ENCODE peak calls at places on chromosomes 7 and 10, in four cellular contexts. Y is IMR-90, A is mesendoderm, S is H1. R is an unnamed sample.

GRCh38 chr10:124566981-124567835 is 105.6 kb downstream of the LHPP start:
- DNase-seq in S (no peak), Y (no peak), A (no peak), R (no peak)

GRCh38 chr7:22563115-22563514 is 63.1 kb upstream of the STEAP1B start:
- DNase-seq in Y (peak), A (no peak), S (no peak), R (no peak)

GRCh38 chr7:5780801-5781496 is 514 bp downstream of the RNF216 start:
- DNase-seq in Y (no peak), A (peak), S (peak), R (peak)

GRCh38 chr10:124407451-124407850 is 11.3 kb downstream of the OAT start:
- DNase-seq in S (no peak), Y (no peak), A (no peak), R (no peak)

GRCh38 chr7:130593033-130593432 is 75.5 kb downstream of the COPG2 start:
- DNase-seq in S (no peak), A (no peak), Y (peak), R (no peak)

GRCh38 chr10:117631276-117632151 is 89.0 kb downstream of the EMX2 start:
- DNase-seq in A (no peak), Y (no peak), S (peak), R (no peak)

GRCh38 chr7:51316666-51317581 is at the start of gene COBL:
- DNase-seq in S (peak), Y (no peak), A (peak), R (peak)

GRCh38 chr10:36888925-36889573 is 236.3 kb upstream of the ANKRD30A start:
- DNase-seq in A (peak), Y (peak), S (peak), R (peak)

GRCh38 chr10:106705576-106706526 is 458.7 kb downstream of the SORCS1 start:
- DNase-seq in S (peak), A (peak), Y (peak), R (peak)

GRCh38 chr7:78497730-78498129 is 699.2 kb downstream of the PHTF2 start:
- DNase-seq in A (no peak), S (no peak), Y (no peak), R (no peak)

GRCh38 chr10:70466951-70467350 is 11.6 kb upstream of the PALD1 start:
- DNase-seq in A (no peak), Y (no peak), S (no peak), R (no peak)

GRCh38 chr10:99233000-99233679 is 2.5 kb downstream of the HPSE2 start:
- DNase-seq in Y (no peak), S (no peak), A (peak), R (peak)

GRCh38 chr10:99234739-99235468 is 748 bp downstream of the HPSE2 start:
- DNase-seq in S (no peak), Y (peak), A (peak), R (no peak)

GRCh38 chr10:99232357-99232999 is 3.2 kb downstream of the HPSE2 start:
- DNase-seq in S (peak), Y (no peak), A (peak), R (peak)

GRCh38 chr10:99234067-99234738 is 1.4 kb downstream of the HPSE2 start:
- DNase-seq in S (peak), Y (peak), A (peak), R (peak)

DNA sequence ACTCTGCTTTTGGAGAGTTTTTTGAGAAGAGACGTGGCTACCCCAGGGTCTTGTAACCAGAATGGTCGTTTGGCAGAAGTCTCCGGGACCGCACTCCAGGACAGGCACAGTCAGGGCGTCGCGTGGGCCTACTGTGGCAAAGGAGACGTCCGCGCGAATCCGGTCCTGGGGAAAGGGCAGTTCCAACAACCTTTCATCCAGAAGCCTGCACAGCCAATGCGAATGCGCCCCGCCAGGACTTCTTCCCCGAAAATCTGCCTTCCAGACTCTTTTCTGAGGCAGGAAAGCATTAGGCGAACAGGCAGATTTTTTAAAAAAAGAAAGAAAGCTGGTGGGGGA is 2.0 kb downstream of the HPSE2 start:
- DNase-seq in Y (no peak), A (no peak), S (no peak), R (no peak)
- H2BK15ac ChIP-seq in Y (no peak), A (no peak), S (no peak), R (no peak)

GRCh38 chr7:71220210-71220695 is 88.3 kb downstream of the GALNT17 start:
- DNase-seq in A (peak), S (no peak), Y (no peak), R (no peak)
- H4K5ac ChIP-seq in A (no peak), S (no peak), Y (no peak), R (no peak)

GRCh38 chr10:109997233-109997632 is 10.6 kb upstream of the ADD3 start:
- DNase-seq in S (no peak), A (peak), Y (no peak), R (no peak)
- H2BK15ac ChIP-seq in S (no peak), A (no peak), Y (no peak), R (no peak)

DNA sequence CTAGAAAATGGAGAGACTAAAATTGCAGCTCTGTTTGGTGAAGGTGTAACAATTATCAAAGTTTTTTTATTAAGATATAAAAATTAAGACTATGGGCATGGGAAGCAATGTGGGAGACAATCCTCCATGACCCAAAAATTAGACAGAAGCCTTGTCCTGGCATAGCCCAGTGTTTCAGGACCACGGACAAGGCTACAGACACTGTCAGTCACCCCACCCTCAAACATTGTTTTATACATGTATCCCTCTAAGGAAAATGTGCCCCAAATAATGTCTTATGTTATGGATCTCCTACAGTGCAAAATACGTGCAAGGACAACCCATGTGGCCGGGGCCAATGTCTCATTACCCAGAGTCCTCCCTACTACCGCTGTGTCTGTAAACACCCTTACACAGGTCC is 24.0 kb downstream of the HABP2 start:
- DNase-seq in A (peak), Y (peak), S (peak), R (no peak)
- H4K5ac ChIP-seq in A (no peak), Y (no peak), S (no peak), R (no peak)

DNA sequence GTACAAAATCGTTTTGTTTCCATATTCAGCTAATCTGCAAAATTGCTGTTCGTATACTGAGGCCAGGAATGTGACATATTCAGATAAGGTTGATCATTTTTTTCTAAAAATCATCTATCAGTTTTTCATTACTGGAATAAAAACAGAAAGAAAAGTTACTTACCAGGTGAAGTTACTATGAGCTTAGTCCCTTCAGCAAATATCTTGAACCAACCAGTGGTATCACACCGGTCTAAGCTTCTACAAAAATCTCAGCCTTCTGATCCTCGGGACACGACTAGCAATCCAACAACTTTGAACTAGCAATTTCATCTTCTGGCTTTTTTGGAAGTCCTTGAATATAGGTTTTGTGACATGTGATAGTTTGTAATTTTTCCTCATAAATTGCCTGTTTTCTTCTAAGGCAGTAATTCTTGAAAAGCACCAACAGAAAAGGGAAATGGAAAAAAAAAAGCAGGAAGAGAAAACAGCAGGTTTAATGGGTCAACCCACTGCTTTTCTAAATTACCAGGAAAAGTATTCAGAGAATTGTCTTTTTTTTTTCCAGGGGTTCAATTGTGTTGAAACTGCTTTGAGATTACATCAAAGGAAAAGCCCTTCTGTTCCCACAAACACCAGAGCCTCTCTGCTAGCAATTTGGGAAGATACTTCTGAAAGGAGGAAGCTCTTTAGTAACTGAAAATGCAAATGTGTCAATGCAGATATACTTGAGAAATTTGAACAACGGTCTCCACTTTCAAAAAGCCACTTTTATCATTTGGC is 2.8 kb upstream of the TARP start:
- DNase-seq in S (no peak), A (no peak), Y (no peak), R (no peak)
- H2BK15ac ChIP-seq in S (no peak), A (no peak), Y (no peak), R (no peak)

DNA sequence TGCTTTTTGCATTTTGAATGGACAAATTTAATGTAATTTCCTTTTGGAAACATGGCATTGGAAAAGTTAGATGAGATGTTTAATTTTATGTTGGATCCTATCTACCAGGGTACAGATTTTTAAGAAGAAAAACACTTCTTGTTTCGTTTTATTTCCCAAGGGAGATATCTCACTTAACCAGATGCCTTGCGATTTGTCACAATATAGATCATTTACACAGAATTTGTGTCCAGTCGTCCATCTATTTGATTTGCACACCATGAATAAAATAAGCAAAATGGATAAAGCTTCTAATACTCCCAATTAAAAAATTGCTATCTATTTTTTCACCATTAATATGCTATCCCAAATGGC is 25.7 kb downstream of the HDAC9 start:
- DNase-seq in Y (no peak), S (no peak), A (no peak), R (no peak)
- H4K5ac ChIP-seq in Y (no peak), S (no peak), A (no peak), R (no peak)

DNA sequence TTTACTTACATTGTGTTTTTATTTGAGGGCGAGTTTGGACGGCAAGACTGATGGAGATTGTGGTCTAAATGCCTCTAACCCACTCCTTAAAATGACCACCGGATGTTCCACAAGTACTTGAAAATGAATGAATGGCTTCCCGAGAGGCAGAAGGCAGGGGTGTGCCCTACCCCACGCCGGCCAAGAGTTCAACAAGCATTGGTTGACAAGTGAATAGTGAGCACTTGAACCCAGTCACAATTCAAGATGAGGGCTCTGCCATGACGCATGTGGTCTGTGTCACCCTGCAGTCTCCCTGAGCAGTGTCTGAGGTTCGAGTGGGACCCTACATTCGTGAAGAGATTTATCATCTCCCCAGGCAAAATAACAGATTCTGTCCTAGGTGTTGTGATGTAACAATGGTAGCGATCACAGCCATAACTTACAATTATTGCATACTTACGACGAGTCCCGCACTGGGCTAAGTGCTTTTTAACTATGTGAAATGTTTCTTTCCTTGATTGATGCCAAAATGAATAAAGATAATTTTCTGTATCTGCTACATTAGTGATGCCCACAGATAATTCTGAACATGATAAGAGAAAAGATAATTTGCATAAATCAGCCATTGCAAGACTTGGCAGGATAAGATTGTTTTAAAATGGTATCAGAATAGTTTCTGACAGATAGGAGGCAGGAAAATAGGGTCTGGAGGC is 305.4 kb downstream of the WDR37 start:
- DNase-seq in A (no peak), Y (no peak), S (no peak), R (no peak)
- H2BK15ac ChIP-seq in A (no peak), Y (no peak), S (no peak), R (no peak)

DNA sequence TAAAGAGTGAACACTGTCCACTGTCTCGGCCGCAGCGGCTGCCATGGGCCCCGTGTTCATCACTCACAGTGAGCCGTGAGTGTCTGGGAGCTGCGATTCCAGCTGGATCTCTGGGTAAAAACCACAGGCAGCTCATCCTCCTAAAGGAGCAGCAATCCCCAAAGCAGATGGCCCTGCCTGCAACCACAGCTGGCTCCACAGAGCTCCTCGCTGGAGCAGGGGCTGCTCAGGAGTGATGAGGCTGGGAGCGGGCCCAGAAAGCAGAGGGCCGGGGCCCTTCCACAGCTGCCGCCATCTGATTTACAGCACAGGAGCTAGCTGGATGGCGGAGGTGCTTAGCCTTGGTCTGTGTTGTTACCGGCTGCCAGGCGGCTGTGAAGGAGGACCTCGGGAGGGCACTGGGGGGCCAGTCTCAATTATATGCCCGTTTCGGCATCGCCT is 6.6 kb upstream of the TMEM184A start:
- DNase-seq in Y (peak), A (no peak), S (no peak), R (no peak)
- H4K5ac ChIP-seq in Y (no peak), A (no peak), S (no peak), R (no peak)

R was measured in H9.